ENCODE peak calls at places on chromosome 3, in ten cellular contexts. One of them, this sample, is unnamed.

GRCh38 chr3:152197937-152198336 is 70.8 kb upstream of the MBNL1 start:
- DNase-seq in naive thymus-derived CD8-positive, alpha-beta T cell: no peak
- DNase-seq in nucleus accumbens: no peak
- DNase-seq in globus pallidus: no peak
- DNase-seq in activated effector memory CD4-positive, alpha-beta T cell treated with Interleukin-2 at 50 U/mL for 16 hours: no peak
- DNase-seq in hippocampal formation: no peak
- DNase-seq in cardiac fibroblast: no peak
- DNase-seq in osteocyte: no peak
- DNase-seq in IMR-90: no peak
- DNase-seq in neural crest cell: no peak
- DNase-seq in this sample: no peak

GRCh38 chr3:105598047-105598796 is 231.5 kb downstream of the ALCAM start:
- DNase-seq in activated effector memory CD4-positive, alpha-beta T cell treated with Interleukin-2 at 50 U/mL for 16 hours: no peak
- DNase-seq in globus pallidus: no peak
- DNase-seq in nucleus accumbens: no peak
- DNase-seq in hippocampal formation: no peak
- DNase-seq in osteocyte: no peak
- DNase-seq in cardiac fibroblast: peak; percentile 98
- DNase-seq in neural crest cell: no peak
- DNase-seq in naive thymus-derived CD8-positive, alpha-beta T cell: no peak
- DNase-seq in IMR-90: peak; percentile 96
- DNase-seq in this sample: no peak

GRCh38 chr3:127735767-127736693 is 63.3 kb downstream of the ABTB1 start:
- DNase-seq in neural crest cell: no peak
- DNase-seq in activated effector memory CD4-positive, alpha-beta T cell treated with Interleukin-2 at 50 U/mL for 16 hours: no peak
- DNase-seq in naive thymus-derived CD8-positive, alpha-beta T cell: no peak
- DNase-seq in cardiac fibroblast: peak; percentile 87
- DNase-seq in osteocyte: no peak
- DNase-seq in hippocampal formation: no peak
- DNase-seq in IMR-90: peak; percentile 86
- DNase-seq in globus pallidus: peak; percentile 38
- DNase-seq in nucleus accumbens: no peak
- DNase-seq in this sample: peak; percentile 33

GRCh38 chr3:41893977-41894376 is 67.9 kb downstream of the ULK4 start:
- DNase-seq in globus pallidus: peak; percentile 33
- DNase-seq in nucleus accumbens: no peak
- DNase-seq in naive thymus-derived CD8-positive, alpha-beta T cell: no peak
- DNase-seq in IMR-90: peak; percentile 62
- DNase-seq in osteocyte: no peak
- DNase-seq in activated effector memory CD4-positive, alpha-beta T cell treated with Interleukin-2 at 50 U/mL for 16 hours: no peak
- DNase-seq in neural crest cell: no peak
- DNase-seq in hippocampal formation: no peak
- DNase-seq in cardiac fibroblast: peak; percentile 79
- DNase-seq in this sample: no peak

GRCh38 chr3:29503969-29504368 is 223.1 kb downstream of the RBMS3 start:
- DNase-seq in globus pallidus: no peak
- DNase-seq in activated effector memory CD4-positive, alpha-beta T cell treated with Interleukin-2 at 50 U/mL for 16 hours: no peak
- DNase-seq in IMR-90: peak; percentile 14
- DNase-seq in osteocyte: no peak
- DNase-seq in cardiac fibroblast: peak; percentile 13
- DNase-seq in hippocampal formation: no peak
- DNase-seq in nucleus accumbens: no peak
- DNase-seq in naive thymus-derived CD8-positive, alpha-beta T cell: no peak
- DNase-seq in neural crest cell: no peak
- DNase-seq in this sample: no peak

GRCh38 chr3:139537325-139537724 is 2.2 kb downstream of the RBP1 start:
- DNase-seq in naive thymus-derived CD8-positive, alpha-beta T cell: no peak
- DNase-seq in globus pallidus: no peak
- DNase-seq in IMR-90: peak; percentile 75
- DNase-seq in nucleus accumbens: no peak
- DNase-seq in neural crest cell: no peak
- DNase-seq in hippocampal formation: no peak
- DNase-seq in activated effector memory CD4-positive, alpha-beta T cell treated with Interleukin-2 at 50 U/mL for 16 hours: no peak
- DNase-seq in cardiac fibroblast: peak; percentile 24
- DNase-seq in osteocyte: no peak
- DNase-seq in this sample: no peak

GRCh38 chr3:36025232-36025631 is 355.1 kb upstream of the STAC start:
- DNase-seq in nucleus accumbens: no peak
- DNase-seq in activated effector memory CD4-positive, alpha-beta T cell treated with Interleukin-2 at 50 U/mL for 16 hours: no peak
- DNase-seq in naive thymus-derived CD8-positive, alpha-beta T cell: no peak
- DNase-seq in IMR-90: no peak
- DNase-seq in globus pallidus: no peak
- DNase-seq in hippocampal formation: no peak
- DNase-seq in osteocyte: no peak
- DNase-seq in neural crest cell: no peak
- DNase-seq in cardiac fibroblast: no peak
- DNase-seq in this sample: no peak

GRCh38 chr3:11140054-11140712 is 14.1 kb upstream of the HRH1 start:
- DNase-seq in IMR-90: no peak
- DNase-seq in activated effector memory CD4-positive, alpha-beta T cell treated with Interleukin-2 at 50 U/mL for 16 hours: no peak
- DNase-seq in globus pallidus: no peak
- DNase-seq in cardiac fibroblast: peak; percentile 83
- DNase-seq in neural crest cell: no peak
- DNase-seq in naive thymus-derived CD8-positive, alpha-beta T cell: no peak
- DNase-seq in nucleus accumbens: no peak
- DNase-seq in osteocyte: no peak
- DNase-seq in hippocampal formation: no peak
- DNase-seq in this sample: no peak

GRCh38 chr3:188077160-188077812 is 76.7 kb upstream of the LPP start:
- DNase-seq in hippocampal formation: no peak
- DNase-seq in IMR-90: no peak
- DNase-seq in cardiac fibroblast: peak; percentile 46
- DNase-seq in globus pallidus: no peak
- DNase-seq in osteocyte: no peak
- DNase-seq in nucleus accumbens: no peak
- DNase-seq in naive thymus-derived CD8-positive, alpha-beta T cell: no peak
- DNase-seq in activated effector memory CD4-positive, alpha-beta T cell treated with Interleukin-2 at 50 U/mL for 16 hours: no peak
- DNase-seq in neural crest cell: no peak
- DNase-seq in this sample: no peak

GRCh38 chr3:81621277-81621676 is 140.2 kb downstream of the GBE1 start:
- DNase-seq in globus pallidus: no peak
- DNase-seq in hippocampal formation: no peak
- DNase-seq in osteocyte: no peak
- DNase-seq in neural crest cell: no peak
- DNase-seq in naive thymus-derived CD8-positive, alpha-beta T cell: no peak
- DNase-seq in activated effector memory CD4-positive, alpha-beta T cell treated with Interleukin-2 at 50 U/mL for 16 hours: no peak
- DNase-seq in cardiac fibroblast: no peak
- DNase-seq in IMR-90: no peak
- DNase-seq in nucleus accumbens: no peak
- DNase-seq in this sample: no peak

GRCh38 chr3:22713936-22714335 is 489.2 kb upstream of the UBE2E2 start:
- DNase-seq in neural crest cell: no peak
- DNase-seq in osteocyte: no peak
- DNase-seq in activated effector memory CD4-positive, alpha-beta T cell treated with Interleukin-2 at 50 U/mL for 16 hours: no peak
- DNase-seq in nucleus accumbens: no peak
- DNase-seq in globus pallidus: no peak
- DNase-seq in hippocampal formation: no peak
- DNase-seq in IMR-90: peak; percentile 4
- DNase-seq in cardiac fibroblast: peak; percentile 92
- DNase-seq in naive thymus-derived CD8-positive, alpha-beta T cell: no peak
- DNase-seq in this sample: no peak

GRCh38 chr3:81592101-81592500 is 169.3 kb downstream of the GBE1 start:
- DNase-seq in hippocampal formation: no peak
- DNase-seq in nucleus accumbens: no peak
- DNase-seq in globus pallidus: no peak
- DNase-seq in osteocyte: no peak
- DNase-seq in naive thymus-derived CD8-positive, alpha-beta T cell: no peak
- DNase-seq in IMR-90: peak; percentile 70
- DNase-seq in activated effector memory CD4-positive, alpha-beta T cell treated with Interleukin-2 at 50 U/mL for 16 hours: no peak
- DNase-seq in cardiac fibroblast: peak; percentile 47
- DNase-seq in neural crest cell: no peak
- DNase-seq in this sample: no peak

GRCh38 chr3:64393193-64393592 is 167.9 kb upstream of the PRICKLE2 start:
- DNase-seq in naive thymus-derived CD8-positive, alpha-beta T cell: no peak
- DNase-seq in nucleus accumbens: no peak
- DNase-seq in cardiac fibroblast: no peak
- DNase-seq in globus pallidus: no peak
- DNase-seq in hippocampal formation: no peak
- DNase-seq in IMR-90: no peak
- DNase-seq in activated effector memory CD4-positive, alpha-beta T cell treated with Interleukin-2 at 50 U/mL for 16 hours: no peak
- DNase-seq in neural crest cell: no peak
- DNase-seq in osteocyte: no peak
- DNase-seq in this sample: no peak

GRCh38 chr3:190616627-190617026 is 102.7 kb downstream of the IL1RAP start:
- DNase-seq in naive thymus-derived CD8-positive, alpha-beta T cell: no peak
- DNase-seq in activated effector memory CD4-positive, alpha-beta T cell treated with Interleukin-2 at 50 U/mL for 16 hours: no peak
- DNase-seq in osteocyte: no peak
- DNase-seq in neural crest cell: no peak
- DNase-seq in hippocampal formation: no peak
- DNase-seq in globus pallidus: no peak
- DNase-seq in nucleus accumbens: no peak
- DNase-seq in cardiac fibroblast: no peak
- DNase-seq in IMR-90: no peak
- DNase-seq in this sample: no peak

GRCh38 chr3:36991923-36992805 is 767 bp downstream of the EPM2AIP1 start:
- DNase-seq in nucleus accumbens: no peak
- DNase-seq in neural crest cell: peak; percentile 8
- DNase-seq in activated effector memory CD4-positive, alpha-beta T cell treated with Interleukin-2 at 50 U/mL for 16 hours: no peak
- DNase-seq in hippocampal formation: no peak
- DNase-seq in globus pallidus: no peak
- DNase-seq in naive thymus-derived CD8-positive, alpha-beta T cell: no peak
- DNase-seq in osteocyte: no peak
- DNase-seq in IMR-90: peak; percentile 74
- DNase-seq in cardiac fibroblast: peak; percentile 71
- DNase-seq in this sample: no peak

GRCh38 chr3:27943106-27943505 is 221.0 kb upstream of the EOMES start:
- DNase-seq in hippocampal formation: no peak
- DNase-seq in activated effector memory CD4-positive, alpha-beta T cell treated with Interleukin-2 at 50 U/mL for 16 hours: no peak
- DNase-seq in IMR-90: no peak
- DNase-seq in neural crest cell: no peak
- DNase-seq in osteocyte: no peak
- DNase-seq in cardiac fibroblast: peak; percentile 45
- DNase-seq in globus pallidus: no peak
- DNase-seq in naive thymus-derived CD8-positive, alpha-beta T cell: no peak
- DNase-seq in nucleus accumbens: no peak
- DNase-seq in this sample: no peak

GRCh38 chr3:126319701-126320295 is 37.4 kb downstream of the KLF15 start:
- DNase-seq in globus pallidus: no peak
- DNase-seq in osteocyte: no peak
- DNase-seq in hippocampal formation: no peak
- DNase-seq in cardiac fibroblast: no peak
- DNase-seq in IMR-90: no peak
- DNase-seq in nucleus accumbens: no peak
- DNase-seq in neural crest cell: no peak
- DNase-seq in naive thymus-derived CD8-positive, alpha-beta T cell: no peak
- DNase-seq in activated effector memory CD4-positive, alpha-beta T cell treated with Interleukin-2 at 50 U/mL for 16 hours: no peak
- DNase-seq in this sample: no peak

This sample was measured in head of caudate nucleus.